ENCODE peak calls at places on chromosomes 11 and 22, in seven cellular contexts. I is stimulated activated CD4-positive, alpha-beta T cell treated with anti-CD3 and anti-CD28 coated beads, Interleukin-15, amount 100 ng/mL, for 24 hours; H is GOT3; M is coronary artery; C is astrocyte of the hippocampus; Z is glutamatergic neuron; G is GM04503. Y is an unnamed sample.

GRCh38 chr11:118870396-118871343 is 13.0 kb upstream of the CXCR5 start:
- DNase-seq in C (peak), H (no peak), G (no peak), Z (no peak), I (peak), M (peak), Y (no peak)

GRCh38 chr11:61495801-61496601 is 12.5 kb upstream of the LRRC10B start:
- DNase-seq in H (no peak), C (no peak), M (no peak), G (no peak), Z (peak), I (no peak), Y (no peak)

GRCh38 chr22:39212721-39213376 is 31.9 kb downstream of the PDGFB start:
- DNase-seq in I (no peak), Z (no peak), M (peak), H (no peak), C (no peak), G (no peak), Y (peak)

GRCh38 chr11:95566151-95566670 is 223.4 kb downstream of the FAM76B start:
- DNase-seq in Z (no peak), G (no peak), C (peak), M (no peak), I (no peak), H (no peak), Y (no peak)

GRCh38 chr22:25545117-25545516 is 19.4 kb upstream of the GRK3 start:
- DNase-seq in H (no peak), Z (no peak), I (no peak), M (no peak), C (no peak), G (no peak), Y (no peak)

GRCh38 chr11:117072517-117073218 is 25.6 kb downstream of the SIK3 start:
- DNase-seq in M (no peak), C (peak), H (no peak), G (peak), Z (no peak), I (no peak), Y (peak)

GRCh38 chr22:28931844-28932561 is 48.6 kb downstream of the ZNRF3 start:
- DNase-seq in M (no peak), C (no peak), G (no peak), H (no peak), Z (no peak), I (no peak), Y (no peak)

GRCh38 chr22:24474649-24475048 is 20.5 kb upstream of the UPB1 start:
- DNase-seq in C (peak), Z (no peak), I (no peak), H (no peak), G (no peak), M (no peak), Y (no peak)

GRCh38 chr22:47238886-47239860 is 476.7 kb downstream of the TBC1D22A start:
- DNase-seq in C (no peak), I (no peak), H (no peak), Z (no peak), M (no peak), G (no peak), Y (no peak)

GRCh38 chr11:102317099-102317767 is at the start of gene BIRC3:
- DNase-seq in G (peak), M (peak), C (peak), H (no peak), I (peak), Z (peak), Y (peak)

GRCh38 chr11:67357831-67358555 is 4.6 kb upstream of the POLD4 start:
- DNase-seq in Z (no peak), M (no peak), G (no peak), I (no peak), C (peak), H (no peak), Y (no peak)

GRCh38 chr22:29144786-29145160 is 60.9 kb upstream of the EMID1 start:
- DNase-seq in G (no peak), H (no peak), M (no peak), C (no peak), Z (no peak), I (no peak), Y (no peak)

GRCh38 chr11:16722945-16723344 is 15.5 kb upstream of the C11orf58 start:
- DNase-seq in C (no peak), Z (no peak), H (no peak), I (no peak), G (no peak), M (no peak), Y (no peak)

GRCh38 chr11:75476716-75477613 is 44.0 kb upstream of the KLHL35 start:
- DNase-seq in M (no peak), C (no peak), H (no peak), G (no peak), Z (no peak), I (no peak), Y (peak)

GRCh38 chr11:8093931-8094575 is 13.0 kb downstream of the TUB start:
- DNase-seq in G (no peak), H (no peak), C (no peak), M (peak), Z (no peak), I (no peak), Y (no peak)

GRCh38 chr22:44158766-44159165 is 22.0 kb upstream of the PARVG start:
- DNase-seq in I (no peak), C (peak), Z (no peak), G (no peak), H (no peak), M (no peak), Y (no peak)